ENCODE peak calls at places on chromosomes 16 and 17, in five cellular contexts. One of them, this sample, is unnamed.
A peak's percentile ranks its signal among the peaks of the same experiment; 100 is the strongest.

GRCh38 chr17:34347063-34347462 is 9.2 kb upstream of the CCL13 start:
- DNase-seq in K562: no peak
- DNase-seq in GM12892: no peak
- DNase-seq in GM12878: no peak
- DNase-seq in H1: no peak
- DNase-seq in this sample: no peak

GRCh38 chr17:43608313-43608712 is 53.4 kb downstream of the MEOX1 start:
- DNase-seq in K562: no peak
- DNase-seq in GM12892: no peak
- DNase-seq in GM12878: peak; percentile 28
- DNase-seq in H1: no peak
- DNase-seq in this sample: no peak

GRCh38 chr16:1014221-1014620 is 32.7 kb downstream of the SOX8 start:
- DNase-seq in K562: no peak
- DNase-seq in GM12892: no peak
- DNase-seq in GM12878: no peak
- DNase-seq in H1: no peak
- DNase-seq in this sample: no peak

GRCh38 chr17:55158439-55158838 is 106.3 kb upstream of the HLF start:
- DNase-seq in K562: no peak
- DNase-seq in GM12892: no peak
- DNase-seq in GM12878: no peak
- DNase-seq in H1: no peak
- DNase-seq in this sample: no peak

GRCh38 chr17:332558-333322 is 19.9 kb downstream of the RPH3AL start:
- DNase-seq in K562: no peak
- DNase-seq in GM12892: no peak
- DNase-seq in GM12878: no peak
- DNase-seq in H1: no peak
- DNase-seq in this sample: no peak

GRCh38 chr17:38706625-38707298 is 1.7 kb downstream of the MLLT6 start:
- DNase-seq in K562: no peak
- DNase-seq in GM12892: peak; percentile 39
- DNase-seq in GM12878: no peak
- DNase-seq in H1: peak; percentile 54
- DNase-seq in this sample: no peak

GRCh38 chr16:62644030-62644812 is 608.0 kb upstream of the CDH8 start:
- DNase-seq in K562: no peak
- DNase-seq in GM12892: no peak
- DNase-seq in GM12878: no peak
- DNase-seq in H1: no peak
- DNase-seq in this sample: no peak

GRCh38 chr16:74984194-74984669 is 691 bp downstream of the WDR59 start:
- DNase-seq in K562: no peak
- DNase-seq in GM12892: no peak
- DNase-seq in GM12878: no peak
- DNase-seq in H1: no peak
- DNase-seq in this sample: no peak

GRCh38 chr17:31794111-31794510 is 64.9 kb downstream of the COPRS start:
- DNase-seq in K562: no peak
- DNase-seq in GM12892: no peak
- DNase-seq in GM12878: no peak
- DNase-seq in H1: no peak
- DNase-seq in this sample: no peak

GRCh38 chr16:30874821-30875717 is 18.8 kb downstream of the BCL7C start:
- DNase-seq in K562: peak; percentile 83
- DNase-seq in GM12892: peak; percentile 85
- DNase-seq in GM12878: peak; percentile 64
- DNase-seq in H1: peak; percentile 94
- DNase-seq in this sample: peak; percentile 77
- TF ChIP-seq POLR2A in K562: peak; percentile 97
- TF ChIP-seq POLR2A in GM12892: peak; percentile 98
- TF ChIP-seq POLR2A in GM12878: peak; percentile 99
- TF ChIP-seq POLR2A in H1: peak; percentile 94
- TF ChIP-seq POLR2A in this sample: peak; percentile 96

GRCh38 chr17:75904749-75905521 is at the start of gene MRPL38:
- DNase-seq in K562: peak; percentile 93
- DNase-seq in GM12892: peak; percentile 99
- DNase-seq in GM12878: peak; percentile 80
- DNase-seq in H1: peak; percentile 98
- DNase-seq in this sample: peak; percentile 99
- TF ChIP-seq TAF1 in K562: peak; percentile 93
- TF ChIP-seq TAF1 in GM12892: peak; percentile 80
- TF ChIP-seq TAF1 in GM12878: peak; percentile 85
- TF ChIP-seq TAF1 in H1: peak; percentile 90
- TF ChIP-seq TAF1 in this sample: peak; percentile 83

GRCh38 chr16:3135120-3135715 is 389 bp downstream of the ZNF213 start:
- DNase-seq in K562: no peak
- DNase-seq in GM12892: no peak
- DNase-seq in GM12878: no peak
- DNase-seq in H1: no peak
- DNase-seq in this sample: no peak
- TF ChIP-seq POLR2A in K562: peak; percentile 47
- TF ChIP-seq POLR2A in GM12892: peak; percentile 51
- TF ChIP-seq POLR2A in GM12878: peak; percentile 83
- TF ChIP-seq POLR2A in H1: no peak
- TF ChIP-seq POLR2A in this sample: peak; percentile 7

DNA sequence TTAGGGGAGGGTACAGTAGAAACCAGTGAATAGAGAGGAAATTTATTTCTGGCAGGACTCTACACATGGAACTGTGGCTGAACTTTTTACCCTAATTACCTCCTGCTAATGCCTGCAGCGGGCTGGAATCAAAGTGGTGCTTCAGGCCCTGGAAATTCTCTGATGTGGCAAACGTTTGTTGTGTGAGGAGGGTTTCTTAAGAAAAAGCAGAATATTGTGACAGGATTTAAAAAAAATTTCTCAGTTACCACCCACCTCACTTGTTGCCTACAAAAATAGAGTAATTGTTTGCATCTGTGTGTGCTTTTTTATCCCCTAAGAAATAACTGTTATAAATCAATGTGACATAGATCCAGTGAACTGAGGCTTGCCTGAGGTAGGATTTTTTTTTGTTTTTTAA is 154.6 kb downstream of the BCAS3 start:
- DNase-seq in K562: no peak
- DNase-seq in GM12892: no peak
- DNase-seq in GM12878: no peak
- DNase-seq in H1: no peak
- DNase-seq in this sample: no peak
- TF ChIP-seq TAF1 in K562: no peak
- TF ChIP-seq TAF1 in GM12892: no peak
- TF ChIP-seq TAF1 in GM12878: no peak
- TF ChIP-seq TAF1 in H1: no peak
- TF ChIP-seq TAF1 in this sample: no peak

GRCh38 chr17:81552244-81553017 is at the start of gene FAAP100:
- DNase-seq in K562: peak; percentile 85
- DNase-seq in GM12892: peak; percentile 97
- DNase-seq in GM12878: peak; percentile 30
- DNase-seq in H1: peak; percentile 90
- DNase-seq in this sample: peak; percentile 97
- TF ChIP-seq POLR2A in K562: peak; percentile 21
- TF ChIP-seq POLR2A in GM12892: peak; percentile 89
- TF ChIP-seq POLR2A in GM12878: peak; percentile 84
- TF ChIP-seq POLR2A in H1: no peak
- TF ChIP-seq POLR2A in this sample: peak; percentile 77

GRCh38 chr16:59412275-59412841 is 678.2 kb upstream of the GOT2 start:
- DNase-seq in K562: no peak
- DNase-seq in GM12892: no peak
- DNase-seq in GM12878: no peak
- DNase-seq in H1: no peak
- DNase-seq in this sample: no peak
- TF ChIP-seq TAF1 in K562: no peak
- TF ChIP-seq TAF1 in GM12892: no peak
- TF ChIP-seq TAF1 in GM12878: no peak
- TF ChIP-seq TAF1 in H1: no peak
- TF ChIP-seq TAF1 in this sample: no peak

DNA sequence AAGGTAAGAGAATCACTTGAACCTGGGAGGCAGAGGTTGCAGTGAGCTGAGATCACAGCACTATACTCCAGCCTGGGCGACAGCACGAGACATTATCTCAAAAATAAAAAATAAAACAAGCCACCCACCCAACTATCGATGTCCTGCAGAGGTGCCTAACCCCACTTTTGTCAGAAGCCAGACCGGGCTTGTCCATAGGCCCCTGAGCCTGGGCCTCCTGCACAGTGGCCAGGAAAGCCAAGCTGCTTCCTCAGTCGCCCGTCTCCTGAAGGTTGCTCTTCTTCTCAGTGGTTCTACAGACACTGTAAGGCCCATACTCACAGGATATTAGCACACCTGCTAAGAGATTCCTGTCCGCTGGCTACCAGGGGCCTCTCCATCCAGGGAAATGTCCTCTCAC is 11.2 kb downstream of the CES2 start:
- DNase-seq in K562: no peak
- DNase-seq in GM12892: peak; percentile 3
- DNase-seq in GM12878: no peak
- DNase-seq in H1: no peak
- DNase-seq in this sample: no peak
- TF ChIP-seq POLR2A in K562: no peak
- TF ChIP-seq POLR2A in GM12892: no peak
- TF ChIP-seq POLR2A in GM12878: no peak
- TF ChIP-seq POLR2A in H1: no peak
- TF ChIP-seq POLR2A in this sample: no peak

GRCh38 chr16:50265260-50265659 is 1.1 kb upstream of the ADCY7 start:
- DNase-seq in K562: peak; percentile 38
- DNase-seq in GM12892: no peak
- DNase-seq in GM12878: no peak
- DNase-seq in H1: no peak
- DNase-seq in this sample: no peak
- TF ChIP-seq TAF1 in K562: no peak
- TF ChIP-seq TAF1 in GM12892: no peak
- TF ChIP-seq TAF1 in GM12878: no peak
- TF ChIP-seq TAF1 in H1: no peak
- TF ChIP-seq TAF1 in this sample: no peak

DNA sequence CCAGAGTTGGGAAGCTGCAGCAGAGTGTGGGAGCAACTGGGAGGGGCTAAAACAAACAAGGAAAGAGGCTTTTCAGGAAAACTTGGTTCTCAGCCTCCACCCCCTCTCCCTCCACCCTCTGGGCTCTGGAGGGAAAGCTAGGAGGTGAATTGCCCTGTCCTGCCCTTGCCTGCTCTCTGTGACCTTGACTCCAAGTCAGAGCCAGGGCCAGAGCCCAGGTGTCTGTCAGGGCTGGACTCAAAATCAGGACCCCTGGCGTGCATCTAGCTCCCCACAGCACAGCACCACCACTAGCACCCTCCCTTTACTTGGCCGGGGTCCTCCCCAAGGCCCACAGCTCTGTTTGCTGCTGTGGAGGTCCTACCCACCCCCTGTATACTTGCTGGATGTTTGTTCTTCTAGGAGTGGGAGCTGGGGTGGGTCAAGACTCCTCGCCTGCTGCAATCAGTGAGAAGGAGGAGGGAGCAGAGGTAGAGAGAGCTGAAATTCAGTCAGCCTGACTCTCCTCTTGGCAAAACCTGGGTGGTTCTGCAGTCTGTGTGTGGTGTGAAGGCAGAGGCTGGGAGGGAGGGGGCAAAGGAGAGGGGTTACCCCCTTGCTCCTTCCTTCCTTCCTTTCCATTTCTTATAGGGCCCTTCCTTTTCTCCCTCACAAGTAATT is 2.8 kb upstream of the NR1D1 start:
- DNase-seq in K562: no peak
- DNase-seq in GM12892: no peak
- DNase-seq in GM12878: no peak
- DNase-seq in H1: peak; percentile 66
- DNase-seq in this sample: no peak
- TF ChIP-seq POLR2A in K562: no peak
- TF ChIP-seq POLR2A in GM12892: no peak
- TF ChIP-seq POLR2A in GM12878: no peak
- TF ChIP-seq POLR2A in H1: no peak
- TF ChIP-seq POLR2A in this sample: no peak

This sample was measured in GM12891.